ENCODE peak calls at places on chromosomes 7 and 10, in seven cellular contexts. H is epithelial cell of esophagus, D is testis, E is Calu3, Y is epithelial cell of proximal tubule, L is left lung, U is HFF-Myc. I is an unnamed sample.

GRCh38 chr7:2033586-2034135 is 199.1 kb downstream of the MAD1L1 start:
- DNase-seq in E (no peak), Y (no peak), H (no peak), U (no peak), L (peak), D (no peak), I (no peak)

GRCh38 chr7:71459137-71459536 is 327.2 kb downstream of the GALNT17 start:
- DNase-seq in E (no peak), Y (no peak), D (no peak), L (no peak), H (no peak), U (no peak), I (no peak)

GRCh38 chr7:151503902-151504714 is 15.6 kb downstream of the RHEB start:
- DNase-seq in L (no peak), U (no peak), E (no peak), Y (peak), D (no peak), H (peak), I (peak)

GRCh38 chr10:128296608-128297007 is 170.4 kb upstream of the MKI67 start:
- DNase-seq in Y (no peak), E (no peak), H (no peak), L (no peak), U (no peak), D (no peak), I (no peak)

GRCh38 chr7:1379202-1379601 is 80.1 kb downstream of the MICALL2 start:
- DNase-seq in U (no peak), H (no peak), Y (no peak), L (no peak), D (no peak), E (no peak), I (no peak)

GRCh38 chr10:132611986-132612385 is 74.4 kb downstream of the INPP5A start:
- DNase-seq in H (no peak), D (no peak), E (no peak), Y (no peak), L (peak), U (no peak), I (no peak)

GRCh38 chr10:84237199-84238051 is 3.9 kb downstream of the LRIT1 start:
- DNase-seq in L (no peak), U (no peak), H (no peak), Y (no peak), E (no peak), D (peak), I (no peak)

GRCh38 chr10:57654856-57655255 is 612.8 kb downstream of the IPMK start:
- DNase-seq in L (no peak), Y (no peak), D (no peak), E (no peak), U (no peak), H (no peak), I (no peak)

GRCh38 chr10:42970451-42971250 is 106.2 kb upstream of the RET start:
- DNase-seq in U (no peak), D (no peak), E (no peak), H (no peak), L (peak), Y (no peak), I (no peak)

GRCh38 chr7:22109761-22110160 is 164.1 kb upstream of the CDCA7L start:
- DNase-seq in E (peak), D (peak), Y (no peak), H (peak), U (peak), L (no peak), I (no peak)

GRCh38 chr10:51397695-51398094 is 301.7 kb downstream of the CSTF2T start:
- DNase-seq in D (no peak), U (peak), Y (peak), E (peak), L (no peak), H (peak), I (peak)

GRCh38 chr10:110901954-110902819 is 16.8 kb downstream of the BBIP1 start:
- DNase-seq in Y (no peak), H (peak), D (no peak), L (no peak), U (no peak), E (peak), I (peak)

GRCh38 chr10:102090772-102091171 is 25.6 kb downstream of the HPS6 start:
- DNase-seq in Y (no peak), L (no peak), E (no peak), U (no peak), D (no peak), H (peak), I (no peak)

GRCh38 chr10:79058899-79059771 is 9.6 kb upstream of the ZMIZ1 start:
- DNase-seq in E (no peak), U (no peak), L (peak), D (no peak), H (no peak), Y (no peak), I (no peak)

GRCh38 chr10:75612904-75613684 is 181.7 kb downstream of the LRMDA start:
- DNase-seq in L (no peak), E (no peak), U (no peak), H (no peak), D (no peak), Y (no peak), I (no peak)

GRCh38 chr7:81629702-81630101 is 140.1 kb downstream of the HGF start:
- DNase-seq in U (no peak), H (no peak), Y (no peak), L (no peak), E (no peak), D (no peak), I (no peak)

GRCh38 chr10:34102237-34102673 is 712.8 kb downstream of the PARD3 start:
- DNase-seq in E (no peak), L (peak), D (peak), U (no peak), H (peak), Y (no peak), I (no peak)

GRCh38 chr10:118045842-118046490 is 775 bp downstream of the RAB11FIP2 start:
- DNase-seq in L (no peak), H (peak), E (peak), D (peak), Y (no peak), U (peak), I (no peak)

GRCh38 chr7:137981668-137982067 is 20.2 kb downstream of the CREB3L2 start:
- DNase-seq in E (no peak), L (no peak), U (no peak), D (no peak), Y (no peak), H (no peak), I (no peak)

GRCh38 chr10:73998623-73999622 is 1.0 kb downstream of the VCL start:
- DNase-seq in E (peak), Y (no peak), H (peak), L (peak), D (peak), U (peak), I (peak)

GRCh38 chr10:67923551-67923950 is 39.1 kb downstream of the SIRT1 start:
- DNase-seq in U (no peak), D (no peak), L (no peak), Y (no peak), E (no peak), H (peak), I (no peak)

GRCh38 chr10:75532253-75532924 is 101.0 kb downstream of the LRMDA start:
- DNase-seq in L (no peak), U (no peak), H (peak), E (no peak), Y (peak), D (no peak), I (no peak)

GRCh38 chr10:112585052-112585451 is 138.0 kb downstream of the VTI1A start:
- DNase-seq in E (peak), H (peak), Y (no peak), U (no peak), L (no peak), D (no peak), I (peak)

DNA sequence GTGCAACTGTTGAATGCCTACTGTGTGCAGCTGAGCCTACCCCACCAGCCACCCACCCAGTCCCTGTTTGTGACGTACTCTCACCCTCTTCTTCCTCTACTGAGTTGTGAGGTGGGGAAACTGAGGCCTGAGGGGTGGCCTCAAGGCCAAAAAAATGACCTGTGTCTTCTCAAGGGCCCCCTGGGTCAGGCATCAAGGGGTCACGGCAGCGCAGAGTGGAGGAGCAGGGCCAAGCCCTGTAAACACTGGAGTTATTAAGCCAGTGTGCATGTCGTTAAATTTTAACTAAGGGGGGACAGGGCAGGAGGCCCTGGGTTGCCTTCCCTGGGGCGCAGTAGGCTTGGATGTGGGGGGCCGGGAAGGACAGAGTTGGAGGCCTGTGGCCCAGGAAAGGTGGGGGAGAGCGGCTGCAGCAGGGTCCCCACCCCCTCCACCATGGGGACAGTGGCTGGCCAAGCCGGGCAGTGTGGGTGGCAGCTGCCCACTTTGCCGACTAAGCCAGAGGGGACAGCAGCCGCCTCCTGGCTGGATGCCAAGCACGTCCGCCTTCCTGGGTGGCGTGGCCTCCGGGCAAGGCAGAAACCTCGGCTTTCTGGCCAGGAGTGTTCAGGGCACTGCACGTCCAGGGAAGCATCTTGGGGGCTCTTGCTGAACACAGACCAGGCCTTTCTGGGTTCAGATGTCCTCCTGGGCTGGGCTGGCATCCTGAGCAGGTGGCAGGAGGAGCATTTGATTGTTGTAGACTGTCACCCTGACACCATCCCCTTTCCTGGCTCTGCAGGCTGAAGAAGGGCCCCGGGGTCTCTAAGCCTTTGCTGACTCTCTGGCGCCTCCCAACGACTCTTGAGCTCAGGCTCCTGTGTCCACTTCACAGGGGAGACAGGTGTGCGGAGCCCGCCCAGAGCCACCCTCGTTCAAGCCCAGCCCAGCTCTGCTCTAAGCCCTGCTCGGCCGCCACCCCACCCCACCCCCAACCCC is 1.9 kb downstream of the SLC29A4 start:
- DNase-seq in D (peak), H (peak), Y (no peak), L (no peak), E (peak), U (no peak), I (peak)
- TF ChIP-seq CTCF in D (no peak), H (peak), Y (peak), L (no peak), E (peak), U (peak), I (no peak)

GRCh38 chr7:141231018-141231792 is 157.3 kb downstream of the TMEM178B start:
- DNase-seq in D (peak), Y (no peak), U (no peak), H (peak), E (peak), L (no peak), I (peak)
- TF ChIP-seq CTCF in D (no peak), Y (peak), U (no peak), H (no peak), E (no peak), L (no peak), I (peak)

GRCh38 chr10:35396560-35397434 is 60.5 kb downstream of the CCNY start:
- DNase-seq in E (no peak), Y (no peak), L (no peak), U (no peak), H (no peak), D (no peak), I (no peak)

GRCh38 chr10:35397953-35398352 is 61.6 kb downstream of the CCNY start:
- DNase-seq in H (no peak), Y (no peak), L (no peak), E (no peak), U (no peak), D (no peak), I (no peak)

GRCh38 chr10:35398888-35399287 is 62.6 kb downstream of the CCNY start:
- DNase-seq in L (no peak), E (no peak), U (no peak), Y (no peak), D (no peak), H (no peak), I (no peak)

GRCh38 chr10:35399414-35400009 is 63.2 kb downstream of the CCNY start:
- DNase-seq in Y (no peak), L (no peak), U (no peak), E (no peak), D (peak), H (no peak), I (no peak)

GRCh38 chr10:35398355-35398754 is 62.0 kb downstream of the CCNY start:
- DNase-seq in L (no peak), H (no peak), E (no peak), D (no peak), U (no peak), Y (no peak), I (no peak)
- TF ChIP-seq CTCF in L (no peak), H (no peak), E (no peak), D (no peak), U (no peak), Y (no peak), I (no peak)

GRCh38 chr7:48149058-48149457 is 22.2 kb upstream of the ABCA13 start:
- DNase-seq in E (no peak), D (no peak), Y (no peak), U (no peak), L (no peak), H (no peak), I (no peak)
- TF ChIP-seq CTCF in E (no peak), D (no peak), Y (no peak), U (no peak), L (no peak), H (no peak), I (no peak)

DNA sequence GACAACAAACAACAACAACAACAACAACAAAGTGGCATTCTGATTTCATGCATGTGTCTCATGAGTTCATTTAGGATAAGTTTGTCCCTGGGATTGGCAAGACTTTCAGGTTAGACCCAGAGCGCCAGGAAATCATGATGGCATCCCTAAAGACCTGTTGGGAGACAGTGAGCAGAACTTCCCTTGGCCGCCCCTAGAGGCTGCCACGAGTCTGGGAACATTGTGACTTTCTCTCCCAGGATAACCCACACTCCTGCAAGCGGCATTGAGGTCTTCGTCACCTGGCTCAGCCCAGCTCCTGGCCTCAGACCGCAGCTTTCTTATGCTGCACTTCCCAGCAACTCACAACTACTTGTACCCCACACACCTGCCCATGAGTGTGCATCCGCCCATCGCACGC is 80.5 kb upstream of the RNF32 start:
- DNase-seq in E (no peak), Y (no peak), U (no peak), H (no peak), L (no peak), D (no peak), I (no peak)
- TF ChIP-seq CTCF in E (no peak), Y (peak), U (no peak), H (no peak), L (no peak), D (no peak), I (peak)

GRCh38 chr7:32071466-32072091 is 1.4 kb upstream of the PDE1C start:
- DNase-seq in D (no peak), H (no peak), L (no peak), Y (no peak), U (no peak), E (peak), I (no peak)
- TF ChIP-seq CTCF in D (no peak), H (no peak), L (no peak), Y (no peak), U (no peak), E (no peak), I (no peak)

GRCh38 chr10:69883680-69884375 is 82.1 kb downstream of the COL13A1 start:
- DNase-seq in U (no peak), E (no peak), L (no peak), Y (no peak), D (no peak), H (no peak), I (no peak)

GRCh38 chr10:69884686-69885085 is 83.0 kb downstream of the COL13A1 start:
- DNase-seq in Y (no peak), E (no peak), U (no peak), H (no peak), L (no peak), D (no peak), I (no peak)

GRCh38 chr10:69885379-69886156 is 83.9 kb downstream of the COL13A1 start:
- DNase-seq in Y (no peak), D (no peak), U (no peak), E (no peak), L (no peak), H (no peak), I (no peak)

GRCh38 chr10:69881202-69881601 is 79.5 kb downstream of the COL13A1 start:
- DNase-seq in D (no peak), E (no peak), L (no peak), U (no peak), H (no peak), Y (no peak), I (no peak)

DNA sequence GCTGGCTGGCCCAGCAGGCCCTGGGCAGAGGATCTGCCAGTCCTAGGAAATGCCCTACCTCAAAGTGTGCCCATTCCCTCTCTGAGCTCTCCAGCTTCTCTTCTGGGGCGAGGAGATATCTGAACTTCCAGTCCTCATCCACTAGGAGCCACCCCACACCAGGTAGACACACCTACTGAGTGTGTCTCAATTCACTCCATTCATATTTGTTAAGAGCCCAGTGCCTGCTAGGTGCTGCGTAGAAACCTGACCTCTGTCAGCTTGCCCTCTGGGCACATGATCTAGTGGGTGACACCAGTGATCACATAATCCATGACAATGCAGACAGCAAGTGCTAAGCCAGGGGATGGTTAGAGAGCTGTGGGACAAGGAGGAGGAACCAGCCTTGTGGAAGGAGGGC is 81.5 kb downstream of the COL13A1 start:
- DNase-seq in D (no peak), L (no peak), E (peak), U (no peak), Y (no peak), H (peak), I (peak)
- TF ChIP-seq CTCF in D (no peak), L (no peak), E (peak), U (no peak), Y (peak), H (peak), I (peak)

GRCh38 chr10:60846173-60846572 is 67.9 kb downstream of the CDK1 start:
- DNase-seq in D (no peak), Y (no peak), E (peak), H (peak), U (peak), L (no peak), I (no peak)
- TF ChIP-seq CTCF in D (no peak), Y (peak), E (no peak), H (peak), U (no peak), L (no peak), I (no peak)

GRCh38 chr10:71982269-71983178 is 18.3 kb downstream of the CHST3 start:
- DNase-seq in D (no peak), Y (no peak), H (no peak), U (no peak), L (no peak), E (no peak), I (no peak)
- TF ChIP-seq CTCF in D (no peak), Y (peak), H (no peak), U (no peak), L (no peak), E (no peak), I (no peak)

DNA sequence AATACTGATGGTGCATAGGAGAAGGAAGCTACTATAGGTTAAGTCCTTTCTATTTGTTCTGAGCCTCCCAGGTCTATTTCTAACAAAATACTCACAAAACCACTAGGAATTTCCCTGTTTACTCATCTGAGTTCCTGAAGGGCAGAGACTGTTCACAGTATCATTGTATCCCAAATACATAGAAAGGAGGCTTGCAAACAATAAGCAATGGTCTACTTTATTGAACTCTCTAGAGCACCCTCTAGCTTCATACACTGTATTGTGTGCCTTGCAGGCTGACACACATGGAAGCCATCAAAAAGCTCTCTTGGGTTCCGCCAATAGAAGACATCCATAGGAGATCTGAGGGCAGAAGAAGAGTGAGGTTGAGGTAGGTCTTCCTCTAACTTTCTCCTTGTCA is 826.1 kb downstream of the GRM8 start:
- DNase-seq in U (no peak), Y (no peak), L (no peak), D (no peak), E (no peak), H (no peak), I (no peak)
- TF ChIP-seq CTCF in U (no peak), Y (no peak), L (no peak), D (no peak), E (no peak), H (no peak), I (no peak)